ENCODE peak calls at places on chromosomes 12 and 14, in five cellular contexts. G is H54, W is neural crest cell, Z is thyroid gland, O is NCI-H2081. Q is an unnamed sample.

GRCh38 chr12:78101946-78102635 is 271.4 kb downstream of the NAV3 start:
- DNase-seq in Z (no peak), W (no peak), G (no peak), O (peak; percentile 25), Q (no peak)

GRCh38 chr14:105420976-105421674 is 1.5 kb downstream of the MTA1 start:
- DNase-seq in O (no peak), Z (no peak), G (no peak), W (no peak), Q (no peak)

GRCh38 chr14:21098134-21098891 is at the start of gene ZNF219:
- DNase-seq in O (peak; percentile 40), G (no peak), Z (peak; percentile 75), W (peak; percentile 56), Q (peak; percentile 83)

GRCh38 chr14:30656190-30656632 is 34.1 kb downstream of the SCFD1 start:
- DNase-seq in O (peak; percentile 57), G (peak; percentile 1), Z (peak; percentile 27), W (peak; percentile 38), Q (peak; percentile 7)

GRCh38 chr14:103801459-103801858 is 45.9 kb downstream of the PPP1R13B start:
- DNase-seq in Z (peak; percentile 51), O (no peak), W (no peak), G (peak; percentile 76), Q (no peak)

GRCh38 chr12:63068857-63069442 is 82.1 kb downstream of the AVPR1A start:
- DNase-seq in O (peak; percentile 50), W (peak; percentile 8), Z (no peak), G (no peak), Q (peak; percentile 46)

GRCh38 chr12:124053855-124054254 is 80.8 kb downstream of the ZNF664 start:
- DNase-seq in O (no peak), G (no peak), W (peak; percentile 41), Z (peak; percentile 89), Q (peak; percentile 33)

GRCh38 chr12:64746663-64747062 is 12.5 kb downstream of the GNS start:
- DNase-seq in Z (no peak), G (no peak), O (no peak), W (no peak), Q (no peak)

GRCh38 chr14:98954347-98955000 is 317.5 kb downstream of the BCL11B start:
- DNase-seq in W (no peak), Z (no peak), G (no peak), O (no peak), Q (no peak)

GRCh38 chr14:88248606-88249005 is 74.5 kb downstream of the KCNK10 start:
- DNase-seq in O (no peak), W (no peak), G (no peak), Z (no peak), Q (no peak)

GRCh38 chr14:104085032-104085888 is at the start of gene ASPG:
- DNase-seq in Z (no peak), W (no peak), G (no peak), O (no peak), Q (no peak)

GRCh38 chr12:67355428-67356385 is 86.5 kb downstream of the CAND1 start:
- DNase-seq in Z (peak; percentile 31), G (peak; percentile 6), W (peak; percentile 3), O (peak; percentile 76), Q (no peak)

GRCh38 chr12:6272300-6273208 is 37.9 kb upstream of the PLEKHG6 start:
- DNase-seq in Z (peak; percentile 95), O (no peak), W (no peak), G (no peak), Q (peak; percentile 75)

GRCh38 chr14:89011727-89012271 is 187.3 kb downstream of the TTC8 start:
- DNase-seq in G (no peak), Z (no peak), W (no peak), O (no peak), Q (no peak)

GRCh38 chr14:100283984-100284881 is 22.0 kb downstream of the SLC25A29 start:
- DNase-seq in Z (no peak), O (no peak), W (no peak), G (no peak), Q (no peak)

GRCh38 chr12:121799175-121799841 is 4.5 kb upstream of the SETD1B start:
- DNase-seq in O (peak; percentile 85), W (no peak), Z (peak; percentile 76), G (peak; percentile 86), Q (peak; percentile 84)

GRCh38 chr12:87323369-87323768 is 705.8 kb downstream of the C12orf50 start:
- DNase-seq in W (no peak), O (no peak), Z (no peak), G (no peak), Q (no peak)

GRCh38 chr12:91111366-91112321 is at the start of gene LUM:
- DNase-seq in O (no peak), Z (peak; percentile 18), G (no peak), W (no peak), Q (no peak)

GRCh38 chr12:11171953-11172675 is 1.1 kb downstream of the SMIM10L1 start:
- DNase-seq in Z (no peak), W (no peak), G (no peak), O (peak; percentile 40), Q (no peak)

GRCh38 chr12:6333566-6333965 is 8.3 kb downstream of the TNFRSF1A start:
- DNase-seq in W (no peak), O (no peak), G (peak; percentile 80), Z (no peak), Q (no peak)

GRCh38 chr14:87018294-87018693 is 974.7 kb downstream of the GALC start:
- DNase-seq in W (no peak), O (no peak), Z (no peak), G (no peak), Q (no peak)

GRCh38 chr12:53052419-53053222 is 2.8 kb downstream of the TNS2 start:
- DNase-seq in Z (peak; percentile 94), O (peak; percentile 72), W (no peak), G (peak; percentile 58), Q (peak; percentile 93)

GRCh38 chr12:91215940-91216454 is 33.4 kb upstream of the DCN start:
- DNase-seq in O (no peak), Z (no peak), G (no peak), W (no peak), Q (no peak)

GRCh38 chr12:58608711-58609110 is 311.6 kb downstream of the LRIG3 start:
- DNase-seq in G (no peak), O (no peak), W (no peak), Z (no peak), Q (no peak)

GRCh38 chr14:93305708-93306418 is 27.0 kb downstream of the BTBD7 start:
- DNase-seq in O (no peak), W (no peak), Z (no peak), G (no peak), Q (no peak)

GRCh38 chr14:33914676-33915516 is 36.0 kb downstream of the EGLN3 start:
- DNase-seq in Z (no peak), G (peak; percentile 62), O (no peak), W (no peak), Q (no peak)

GRCh38 chr14:20781805-20782204 is 737 bp downstream of the RNASE6 start:
- DNase-seq in O (no peak), Z (no peak), G (no peak), W (no peak), Q (no peak)

GRCh38 chr12:6818246-6819006 is 3.2 kb upstream of the GPR162 start:
- DNase-seq in W (no peak), G (no peak), O (no peak), Z (no peak), Q (no peak)

GRCh38 chr12:49671051-49671765 is 36.0 kb downstream of the FMNL3 start:
- DNase-seq in G (no peak), Z (peak; percentile 43), O (no peak), W (no peak), Q (no peak)

GRCh38 chr14:81427348-81428058 is 27.4 kb upstream of the STON2 start:
- DNase-seq in G (no peak), Z (no peak), O (peak; percentile 17), W (no peak), Q (no peak)

GRCh38 chr12:66663605-66664004 is 15.3 kb downstream of the GRIP1 start:
- DNase-seq in G (no peak), W (no peak), O (no peak), Z (peak; percentile 9), Q (no peak)

GRCh38 chr12:19312637-19313036 is 126.7 kb upstream of the AEBP2 start:
- DNase-seq in W (no peak), O (no peak), Z (no peak), G (no peak), Q (no peak)

GRCh38 chr12:116863275-116863767 is 17.9 kb downstream of the HRK start:
- DNase-seq in O (no peak), W (no peak), Z (no peak), G (peak; percentile 44), Q (no peak)

GRCh38 chr14:77590845-77591506 is 25.5 kb downstream of the SPTLC2 start:
- DNase-seq in G (no peak), W (no peak), O (no peak), Z (no peak), Q (peak; percentile 28)

GRCh38 chr14:85071447-85071846 is 458.5 kb upstream of the FLRT2 start:
- DNase-seq in W (no peak), O (no peak), Z (no peak), G (no peak), Q (no peak)

GRCh38 chr14:104895207-104895785 is 29.4 kb upstream of the PLD4 start:
- DNase-seq in W (no peak), G (no peak), O (no peak), Z (peak; percentile 64), Q (no peak)

GRCh38 chr14:24673534-24674203 is 39.7 kb upstream of the GZMB start:
- DNase-seq in Z (no peak), O (no peak), W (no peak), G (no peak), Q (no peak)

GRCh38 chr12:124169577-124169976 is 125.3 kb upstream of the RFLNA start:
- DNase-seq in G (no peak), W (no peak), O (no peak), Z (no peak), Q (no peak)

Q was measured in prostate gland.